ENCODE peak calls at places on chromosomes 13 and 19, in five cellular contexts. X, O, F, K and C are unnamed samples.
A peak's percentile ranks its signal among the peaks of the same experiment; 100 is the strongest.

GRCh38 chr13:74187564-74187963 is 53.4 kb upstream of the KLF12 start:
- DNase-seq in K (no peak), X (no peak), O (peak; percentile 57), F (no peak), C (no peak)

GRCh38 chr13:110133425-110134235 is 173.3 kb downstream of the COL4A1 start:
- DNase-seq in K (no peak), O (no peak), F (no peak), X (no peak), C (no peak)

GRCh38 chr13:46804391-46804815 is 7.4 kb upstream of the ESD start:
- DNase-seq in O (peak; percentile 9), K (no peak), X (no peak), F (no peak), C (no peak)

GRCh38 chr19:51737924-51738323 is 13.8 kb downstream of the FPR1 start:
- DNase-seq in F (no peak), K (no peak), O (no peak), X (no peak), C (no peak)

GRCh38 chr13:46643165-46643777 is 90.3 kb downstream of the LRCH1 start:
- DNase-seq in K (no peak), F (no peak), O (no peak), X (no peak), C (no peak)

GRCh38 chr19:48491793-48492123 is 19.9 kb downstream of the LMTK3 start:
- DNase-seq in X (peak; percentile 52), O (no peak), K (no peak), F (no peak), C (peak; percentile 86)

GRCh38 chr19:13881231-13881691 is 4.3 kb downstream of the NANOS3 start:
- DNase-seq in K (peak; percentile 71), F (no peak), O (peak; percentile 45), X (no peak), C (no peak)

GRCh38 chr19:3605361-3605760 is 1.3 kb downstream of the TBXA2R start:
- DNase-seq in X (no peak), K (no peak), O (no peak), F (no peak), C (no peak)

GRCh38 chr19:47352095-47352494 is 3.0 kb downstream of the DHX34 start:
- DNase-seq in K (peak; percentile 5), X (peak; percentile 40), O (no peak), F (no peak), C (no peak)

GRCh38 chr19:47663435-47663910 is 49.7 kb upstream of the EHD2 start:
- DNase-seq in O (peak; percentile 14), K (no peak), F (no peak), X (no peak), C (no peak)

GRCh38 chr13:75432045-75432444 is 49.9 kb downstream of the TBC1D4 start:
- DNase-seq in K (no peak), O (peak; percentile 36), X (peak; percentile 9), F (no peak), C (no peak)

DNA sequence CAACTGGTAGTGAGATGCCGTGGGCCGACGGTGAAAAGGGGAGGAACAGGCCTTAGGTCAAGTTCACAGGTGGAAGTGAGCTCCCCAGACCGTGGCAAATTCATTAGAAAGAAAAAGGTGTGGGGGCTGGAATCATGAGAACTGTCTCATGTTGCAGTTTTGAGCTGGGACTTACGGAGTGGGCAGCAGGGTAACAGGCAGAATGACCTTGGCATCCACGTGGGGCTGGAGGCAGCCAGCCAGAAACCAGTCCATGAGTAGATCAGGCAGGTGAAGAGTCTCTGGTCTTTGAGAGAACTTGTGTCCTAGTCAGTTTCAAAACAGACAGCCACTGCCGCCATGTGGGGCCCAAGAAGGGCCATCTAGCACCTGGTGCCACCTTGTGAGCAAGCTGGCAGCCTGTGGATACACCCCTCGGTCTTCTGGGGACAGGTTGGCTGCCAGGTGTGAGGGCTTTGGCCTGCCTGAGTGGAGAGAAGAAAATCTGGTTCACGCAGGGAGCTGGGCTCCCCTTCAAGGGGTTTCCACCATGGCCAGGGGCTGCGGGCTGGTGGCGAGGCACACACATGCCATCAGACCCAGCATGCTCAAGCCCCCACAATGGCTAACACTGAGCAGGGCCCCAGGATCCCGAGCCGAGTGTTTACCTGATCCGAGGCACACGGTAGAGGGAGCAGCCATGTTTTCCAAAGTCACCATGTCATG is 23.9 kb downstream of the TSSK6 start:
- DNase-seq in X (no peak), F (no peak), O (no peak), K (no peak), C (no peak)
- TF ChIP-seq RAD21 in X (no peak), F (no peak), O (no peak), K (no peak), C (no peak)

GRCh38 chr13:87093399-87093798 is 577.8 kb upstream of the SLITRK5 start:
- DNase-seq in O (no peak), F (no peak), X (no peak), K (no peak), C (no peak)

GRCh38 chr13:87089391-87089790 is 581.8 kb upstream of the SLITRK5 start:
- DNase-seq in O (no peak), X (no peak), K (no peak), F (no peak), C (no peak)

GRCh38 chr13:87094646-87095045 is 576.5 kb upstream of the SLITRK5 start:
- DNase-seq in F (no peak), K (no peak), X (peak; percentile 21), O (no peak), C (no peak)
- TF ChIP-seq MAX in F (no peak), K (no peak), X (no peak), O (no peak), C (no peak)

DNA sequence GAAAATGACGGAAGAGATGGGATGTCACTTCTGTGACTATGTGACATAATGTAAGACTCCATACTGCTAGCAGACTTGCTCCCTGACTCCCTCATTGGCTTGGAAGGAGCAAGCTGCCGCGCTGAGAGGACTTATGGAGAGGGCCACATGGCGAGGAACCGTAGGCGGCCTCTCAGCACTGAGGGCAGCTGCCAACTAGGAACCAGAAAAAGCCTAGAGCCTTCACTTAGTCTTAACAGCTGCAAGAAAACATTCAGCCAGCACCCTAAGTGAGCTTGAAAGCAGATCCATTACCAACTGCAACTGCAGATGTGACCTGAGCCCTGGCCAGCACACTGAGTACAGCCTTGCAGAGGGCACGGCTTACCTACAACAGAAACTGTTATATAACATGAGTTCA is 33.9 kb downstream of the USP12 start:
- DNase-seq in F (no peak), X (peak; percentile 24), K (no peak), O (no peak), C (no peak)
- TF ChIP-seq TAF1 in F (no peak), X (no peak), K (no peak), O (no peak), C (no peak)

DNA sequence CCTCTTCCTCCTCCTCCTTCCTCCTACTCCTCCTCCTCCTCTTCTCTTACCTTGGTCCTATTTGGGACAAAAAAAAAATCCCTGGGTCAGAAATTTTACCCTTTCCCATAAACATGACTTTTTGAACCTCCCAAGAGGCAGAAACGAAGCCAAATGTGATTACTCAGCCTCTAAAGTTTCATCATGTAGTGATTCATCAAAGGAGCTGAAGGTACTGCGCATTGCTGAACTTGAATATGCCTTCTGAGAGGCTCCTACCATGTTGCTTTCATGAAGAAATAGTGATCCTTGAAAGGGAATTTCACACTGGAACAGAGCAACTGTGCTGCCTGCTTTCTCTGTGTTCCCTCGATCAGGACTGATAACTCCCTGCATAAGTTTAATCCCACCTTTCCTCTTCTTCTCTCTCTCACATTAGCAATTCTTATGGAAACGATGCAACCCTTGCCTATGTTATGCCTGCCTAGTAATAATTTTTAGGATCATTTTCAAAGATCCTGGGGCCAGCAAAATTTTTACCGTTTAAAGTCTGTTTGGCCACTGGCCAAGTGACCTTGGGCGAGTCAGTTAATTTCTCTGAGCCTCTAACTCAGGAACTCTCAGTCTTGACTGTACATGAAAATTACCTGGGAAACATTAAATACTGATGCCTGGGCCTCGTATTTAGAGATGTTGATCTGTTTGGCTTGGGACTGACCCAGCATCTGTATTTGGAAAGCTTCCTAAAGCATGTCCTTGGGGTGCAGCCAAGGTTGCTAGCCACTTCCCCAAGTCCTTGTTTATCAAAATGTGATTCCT is 149.5 kb downstream of the DCT start:
- DNase-seq in K (no peak), O (peak; percentile 28), X (no peak), F (no peak), C (no peak)
- TF ChIP-seq RAD21 in K (no peak), O (no peak), X (no peak), F (no peak), C (no peak)

GRCh38 chr13:20848944-20849343 is 53.6 kb downstream of the XPO4 start:
- DNase-seq in O (no peak), F (no peak), X (no peak), K (no peak), C (no peak)
- TF ChIP-seq MAX in O (no peak), F (no peak), X (no peak), K (no peak), C (no peak)

DNA sequence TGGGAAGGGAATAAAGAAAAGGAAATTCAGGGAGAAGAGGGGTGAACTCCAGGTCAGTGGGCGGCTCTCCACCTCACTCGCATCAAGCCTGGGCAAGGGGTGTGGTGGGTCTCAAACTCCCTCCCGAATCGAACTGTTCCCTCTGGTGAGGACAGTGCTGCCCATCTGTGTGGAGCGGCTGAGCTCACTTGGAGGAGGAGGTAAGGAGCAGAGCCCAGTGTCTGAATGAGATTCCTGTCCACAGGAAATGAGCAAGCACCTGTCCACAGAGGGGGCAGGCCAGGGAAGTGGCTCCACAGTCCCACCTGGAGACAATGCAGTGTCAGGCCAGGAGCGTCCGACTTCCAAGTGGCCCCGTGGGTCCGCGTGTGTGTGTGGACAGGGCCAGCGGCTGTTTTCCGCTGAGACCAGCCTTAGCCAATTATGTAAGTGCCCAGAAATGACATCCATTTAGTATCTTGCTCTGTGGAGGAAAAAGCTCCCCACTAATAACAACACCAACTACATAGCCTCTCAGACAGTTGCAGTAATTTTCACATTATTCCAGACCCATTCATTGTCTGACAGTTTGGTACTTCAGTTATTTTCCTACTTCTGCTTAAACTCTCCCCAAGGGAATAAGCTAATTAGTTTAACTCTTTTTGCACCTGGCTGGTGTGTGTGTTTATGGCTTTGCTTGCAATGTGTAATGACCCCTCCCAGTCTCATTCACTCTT is 114.5 kb downstream of the SOX1 start:
- DNase-seq in F (no peak), K (no peak), X (no peak), O (no peak), C (no peak)
- TF ChIP-seq TAF1 in F (no peak), K (no peak), X (no peak), O (no peak), C (no peak)

GRCh38 chr19:1288528-1289394 is 3.1 kb downstream of the EFNA2 start:
- DNase-seq in X (no peak), O (no peak), K (no peak), F (no peak), C (no peak)
- TF ChIP-seq RAD21 in X (no peak), O (no peak), K (no peak), F (no peak), C (no peak)

GRCh38 chr13:41558781-41559560 is 101.6 kb downstream of the RGCC start:
- DNase-seq in F (no peak), O (no peak), X (no peak), K (no peak), C (no peak)

GRCh38 chr13:41561179-41561578 is 103.8 kb downstream of the RGCC start:
- DNase-seq in O (no peak), X (no peak), F (no peak), K (no peak), C (no peak)

GRCh38 chr13:41554180-41554579 is 96.8 kb downstream of the RGCC start:
- DNase-seq in O (no peak), X (no peak), F (no peak), K (no peak), C (no peak)

GRCh38 chr13:41554626-41555386 is 97.5 kb downstream of the RGCC start:
- DNase-seq in X (no peak), K (no peak), O (no peak), F (peak; percentile 48), C (no peak)

GRCh38 chr13:41557719-41558118 is 100.4 kb downstream of the RGCC start:
- DNase-seq in O (no peak), F (no peak), K (no peak), X (no peak), C (no peak)
- TF ChIP-seq MAX in O (no peak), F (no peak), K (no peak), X (no peak), C (no peak)